ENCODE peak calls at places on chromosome 3, in nine cellular contexts. One of them, this sample, is unnamed.
A peak's percentile ranks its signal among the peaks of the same experiment; 100 is the strongest.

GRCh38 chr3:115357456-115357855 is 210.4 kb upstream of the ZBTB20 start:
- DNase-seq in foreskin keratinocyte: no peak
- DNase-seq in AG04450: no peak
- DNase-seq in adrenal gland: no peak
- DNase-seq in thoracic aorta: no peak
- DNase-seq in caudate nucleus: no peak
- DNase-seq in neural progenitor cell: no peak
- DNase-seq in transverse colon: no peak
- DNase-seq in OCI-LY7: no peak
- DNase-seq in this sample: no peak

GRCh38 chr3:95341314-95341713 is 1278.5 kb downstream of the NSUN3 start:
- DNase-seq in adrenal gland: no peak
- DNase-seq in caudate nucleus: no peak
- DNase-seq in thoracic aorta: no peak
- DNase-seq in OCI-LY7: no peak
- DNase-seq in AG04450: no peak
- DNase-seq in neural progenitor cell: no peak
- DNase-seq in transverse colon: peak; percentile 17
- DNase-seq in foreskin keratinocyte: no peak
- DNase-seq in this sample: no peak

GRCh38 chr3:138578961-138579574 is 15.0 kb downstream of the CEP70 start:
- DNase-seq in AG04450: no peak
- DNase-seq in transverse colon: no peak
- DNase-seq in neural progenitor cell: peak; percentile 22
- DNase-seq in OCI-LY7: peak; percentile 20
- DNase-seq in caudate nucleus: no peak
- DNase-seq in adrenal gland: no peak
- DNase-seq in foreskin keratinocyte: no peak
- DNase-seq in thoracic aorta: no peak
- DNase-seq in this sample: no peak

GRCh38 chr3:94420941-94421340 is 358.1 kb downstream of the NSUN3 start:
- DNase-seq in AG04450: no peak
- DNase-seq in neural progenitor cell: no peak
- DNase-seq in OCI-LY7: no peak
- DNase-seq in transverse colon: no peak
- DNase-seq in caudate nucleus: no peak
- DNase-seq in foreskin keratinocyte: no peak
- DNase-seq in adrenal gland: no peak
- DNase-seq in thoracic aorta: no peak
- DNase-seq in this sample: no peak

GRCh38 chr3:150454622-150455021 is 46.5 kb downstream of the TSC22D2 start:
- DNase-seq in neural progenitor cell: no peak
- DNase-seq in OCI-LY7: no peak
- DNase-seq in adrenal gland: no peak
- DNase-seq in transverse colon: no peak
- DNase-seq in foreskin keratinocyte: no peak
- DNase-seq in AG04450: no peak
- DNase-seq in caudate nucleus: no peak
- DNase-seq in thoracic aorta: no peak
- DNase-seq in this sample: no peak

GRCh38 chr3:177960722-177961121 is 575.5 kb upstream of the KCNMB2 start:
- DNase-seq in transverse colon: no peak
- DNase-seq in thoracic aorta: no peak
- DNase-seq in AG04450: no peak
- DNase-seq in foreskin keratinocyte: no peak
- DNase-seq in OCI-LY7: no peak
- DNase-seq in caudate nucleus: no peak
- DNase-seq in adrenal gland: no peak
- DNase-seq in neural progenitor cell: no peak
- DNase-seq in this sample: no peak

GRCh38 chr3:73432021-73432722 is 192.6 kb downstream of the PDZRN3 start:
- DNase-seq in adrenal gland: no peak
- DNase-seq in AG04450: no peak
- DNase-seq in transverse colon: no peak
- DNase-seq in foreskin keratinocyte: no peak
- DNase-seq in caudate nucleus: no peak
- DNase-seq in neural progenitor cell: peak; percentile 76
- DNase-seq in OCI-LY7: peak; percentile 52
- DNase-seq in thoracic aorta: no peak
- DNase-seq in this sample: no peak

GRCh38 chr3:113952921-113953320 is 5.1 kb downstream of the ZDHHC23 start:
- DNase-seq in caudate nucleus: no peak
- DNase-seq in neural progenitor cell: no peak
- DNase-seq in thoracic aorta: no peak
- DNase-seq in foreskin keratinocyte: no peak
- DNase-seq in AG04450: no peak
- DNase-seq in transverse colon: no peak
- DNase-seq in adrenal gland: no peak
- DNase-seq in OCI-LY7: no peak
- DNase-seq in this sample: no peak

GRCh38 chr3:52688266-52688665 is 2.4 kb downstream of the GNL3 start:
- DNase-seq in thoracic aorta: no peak
- DNase-seq in AG04450: no peak
- DNase-seq in caudate nucleus: no peak
- DNase-seq in foreskin keratinocyte: no peak
- DNase-seq in OCI-LY7: no peak
- DNase-seq in neural progenitor cell: no peak
- DNase-seq in transverse colon: no peak
- DNase-seq in adrenal gland: no peak
- DNase-seq in this sample: no peak

GRCh38 chr3:107988464-107989156 is 102.2 kb downstream of the CD47 start:
- DNase-seq in caudate nucleus: no peak
- DNase-seq in transverse colon: peak; percentile 73
- DNase-seq in foreskin keratinocyte: no peak
- DNase-seq in neural progenitor cell: no peak
- DNase-seq in OCI-LY7: no peak
- DNase-seq in thoracic aorta: peak; percentile 25
- DNase-seq in AG04450: no peak
- DNase-seq in adrenal gland: peak; percentile 66
- DNase-seq in this sample: peak; percentile 18

GRCh38 chr3:155019576-155019975 is 60.5 kb upstream of the MME start:
- DNase-seq in AG04450: peak; percentile 10
- DNase-seq in foreskin keratinocyte: no peak
- DNase-seq in adrenal gland: no peak
- DNase-seq in OCI-LY7: no peak
- DNase-seq in transverse colon: peak; percentile 49
- DNase-seq in thoracic aorta: no peak
- DNase-seq in neural progenitor cell: no peak
- DNase-seq in caudate nucleus: no peak
- DNase-seq in this sample: no peak

GRCh38 chr3:185900228-185900627 is 37.6 kb downstream of the TRA2B start:
- DNase-seq in neural progenitor cell: no peak
- DNase-seq in OCI-LY7: no peak
- DNase-seq in caudate nucleus: no peak
- DNase-seq in transverse colon: peak; percentile 10
- DNase-seq in foreskin keratinocyte: peak; percentile 73
- DNase-seq in adrenal gland: peak; percentile 91
- DNase-seq in thoracic aorta: no peak
- DNase-seq in AG04450: peak; percentile 71
- DNase-seq in this sample: no peak

GRCh38 chr3:81910244-81910852 is 148.9 kb upstream of the GBE1 start:
- DNase-seq in OCI-LY7: peak; percentile 59
- DNase-seq in transverse colon: no peak
- DNase-seq in foreskin keratinocyte: no peak
- DNase-seq in adrenal gland: no peak
- DNase-seq in thoracic aorta: no peak
- DNase-seq in neural progenitor cell: peak; percentile 69
- DNase-seq in AG04450: no peak
- DNase-seq in caudate nucleus: no peak
- DNase-seq in this sample: no peak

GRCh38 chr3:45686850-45687249 is 2.3 kb upstream of the SACM1L start:
- DNase-seq in neural progenitor cell: no peak
- DNase-seq in caudate nucleus: no peak
- DNase-seq in thoracic aorta: no peak
- DNase-seq in AG04450: no peak
- DNase-seq in foreskin keratinocyte: no peak
- DNase-seq in OCI-LY7: no peak
- DNase-seq in transverse colon: no peak
- DNase-seq in adrenal gland: no peak
- DNase-seq in this sample: no peak

GRCh38 chr3:45688194-45688881 is 858 bp upstream of the SACM1L start:
- DNase-seq in transverse colon: peak; percentile 28
- DNase-seq in neural progenitor cell: peak; percentile 81
- DNase-seq in adrenal gland: peak; percentile 70
- DNase-seq in caudate nucleus: no peak
- DNase-seq in thoracic aorta: no peak
- DNase-seq in OCI-LY7: peak; percentile 50
- DNase-seq in foreskin keratinocyte: no peak
- DNase-seq in AG04450: no peak
- DNase-seq in this sample: no peak

GRCh38 chr3:45688882-45689786 is at the start of gene SACM1L:
- DNase-seq in foreskin keratinocyte: peak; percentile 97
- DNase-seq in caudate nucleus: peak; percentile 99
- DNase-seq in transverse colon: peak; percentile 99
- DNase-seq in OCI-LY7: peak; percentile 99
- DNase-seq in AG04450: peak; percentile 97
- DNase-seq in thoracic aorta: peak; percentile 95
- DNase-seq in adrenal gland: peak; percentile 99
- DNase-seq in neural progenitor cell: peak; percentile 99
- DNase-seq in this sample: peak; percentile 93

GRCh38 chr3:45689787-45690145 is 570 bp downstream of the SACM1L start:
- DNase-seq in foreskin keratinocyte: no peak
- DNase-seq in transverse colon: no peak
- DNase-seq in neural progenitor cell: no peak
- DNase-seq in AG04450: no peak
- DNase-seq in thoracic aorta: no peak
- DNase-seq in OCI-LY7: no peak
- DNase-seq in caudate nucleus: no peak
- DNase-seq in adrenal gland: no peak
- DNase-seq in this sample: no peak

GRCh38 chr3:45687828-45688193 is 1.4 kb upstream of the SACM1L start:
- DNase-seq in foreskin keratinocyte: no peak
- DNase-seq in thoracic aorta: no peak
- DNase-seq in transverse colon: no peak
- DNase-seq in caudate nucleus: no peak
- DNase-seq in adrenal gland: no peak
- DNase-seq in neural progenitor cell: no peak
- DNase-seq in AG04450: no peak
- DNase-seq in OCI-LY7: peak; percentile 12
- DNase-seq in this sample: no peak
- H3K27ac ChIP-seq in foreskin keratinocyte: no peak overlapping the region
- H3K27ac ChIP-seq in thoracic aorta: no peak overlapping the region
- H3K27ac ChIP-seq in transverse colon: no peak overlapping the region
- H3K27ac ChIP-seq in caudate nucleus: no peak overlapping the region
- H3K27ac ChIP-seq in adrenal gland: no peak overlapping the region
- H3K27ac ChIP-seq in neural progenitor cell: no peak overlapping the region
- H3K27ac ChIP-seq in AG04450: no peak overlapping the region
- H3K27ac ChIP-seq in OCI-LY7: no peak overlapping the region
- H3K27ac ChIP-seq in this sample: no peak overlapping the region

DNA sequence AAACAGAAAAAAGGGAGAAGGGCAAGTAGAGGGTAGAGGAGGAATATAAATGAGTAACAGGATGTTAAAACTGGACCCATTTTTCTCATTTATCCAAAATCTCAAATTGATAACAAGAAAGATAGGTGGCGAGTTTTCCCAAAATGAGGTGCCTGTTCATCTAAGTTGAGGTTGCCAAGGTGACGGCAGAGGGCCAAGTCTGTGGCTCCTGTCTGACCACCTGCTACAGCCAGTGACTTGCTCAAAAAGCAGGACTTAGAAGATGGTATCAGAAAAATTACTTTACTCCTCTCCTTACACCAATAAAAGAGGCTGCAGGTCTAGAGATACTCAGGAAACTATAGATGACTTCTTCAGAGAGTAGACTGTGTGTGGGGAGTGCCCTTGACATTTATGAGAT is 137.6 kb upstream of the ZNF385D start:
- DNase-seq in neural progenitor cell: no peak
- DNase-seq in foreskin keratinocyte: no peak
- DNase-seq in transverse colon: no peak
- DNase-seq in OCI-LY7: no peak
- DNase-seq in AG04450: no peak
- DNase-seq in caudate nucleus: no peak
- DNase-seq in adrenal gland: no peak
- DNase-seq in thoracic aorta: no peak
- DNase-seq in this sample: no peak
- H3K27ac ChIP-seq in neural progenitor cell: no peak overlapping the region
- H3K27ac ChIP-seq in foreskin keratinocyte: no peak overlapping the region
- H3K27ac ChIP-seq in transverse colon: no peak overlapping the region
- H3K27ac ChIP-seq in OCI-LY7: no peak overlapping the region
- H3K27ac ChIP-seq in AG04450: no peak overlapping the region
- H3K27ac ChIP-seq in caudate nucleus: no peak overlapping the region
- H3K27ac ChIP-seq in adrenal gland: no peak overlapping the region
- H3K27ac ChIP-seq in thoracic aorta: no peak overlapping the region
- H3K27ac ChIP-seq in this sample: no peak overlapping the region

DNA sequence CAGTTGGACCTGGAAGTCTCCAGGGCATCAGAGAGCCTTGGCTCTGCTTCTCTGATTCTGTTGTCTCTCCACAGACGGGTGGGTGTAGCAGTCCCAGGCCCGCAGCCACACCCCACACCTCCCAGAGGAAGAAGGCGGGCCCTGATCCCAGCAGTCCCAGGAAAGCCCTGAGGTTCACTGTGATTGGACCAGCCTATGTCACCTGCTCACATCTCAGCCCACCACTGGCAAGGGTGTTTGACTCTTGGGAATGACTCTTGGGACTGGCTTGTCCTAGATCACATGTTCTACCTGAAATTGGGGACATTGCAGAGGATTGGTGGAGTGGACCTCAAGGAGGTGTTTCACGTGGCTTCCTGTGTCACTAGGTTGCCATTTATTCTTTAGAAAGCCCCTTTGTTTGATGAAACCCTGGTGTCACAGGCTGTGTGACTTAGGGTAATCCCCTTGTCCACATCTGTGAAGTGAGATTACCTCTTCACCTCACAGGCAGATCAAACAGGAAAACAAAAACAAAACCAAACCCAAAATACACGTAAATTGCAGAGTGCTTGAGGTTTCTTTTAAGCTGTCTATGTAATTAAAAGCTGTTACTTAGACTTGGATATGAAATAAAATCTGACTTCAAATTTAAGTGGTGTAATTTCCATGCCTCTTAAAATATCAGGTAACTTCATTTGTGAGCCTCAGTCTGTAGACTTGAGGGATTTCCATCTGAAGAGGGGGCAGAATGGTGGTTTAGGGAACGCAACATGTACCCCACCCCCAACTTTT is 26.7 kb downstream of the FLNB start:
- DNase-seq in neural progenitor cell: peak; percentile 53
- DNase-seq in caudate nucleus: no peak
- DNase-seq in thoracic aorta: no peak
- DNase-seq in transverse colon: no peak
- DNase-seq in OCI-LY7: no peak
- DNase-seq in adrenal gland: no peak
- DNase-seq in AG04450: no peak
- DNase-seq in foreskin keratinocyte: no peak
- DNase-seq in this sample: no peak
- H3K27ac ChIP-seq in neural progenitor cell: no peak overlapping the region
- H3K27ac ChIP-seq in caudate nucleus: no peak overlapping the region
- H3K27ac ChIP-seq in thoracic aorta: peak overlapping the region; percentile 56
- H3K27ac ChIP-seq in transverse colon: peak overlapping the region; percentile 56
- H3K27ac ChIP-seq in OCI-LY7: no peak overlapping the region
- H3K27ac ChIP-seq in adrenal gland: no peak overlapping the region
- H3K27ac ChIP-seq in AG04450: no peak overlapping the region
- H3K27ac ChIP-seq in foreskin keratinocyte: no peak overlapping the region
- H3K27ac ChIP-seq in this sample: peak overlapping the region; percentile 15

GRCh38 chr3:67311440-67311839 is 313.3 kb downstream of the KBTBD8 start:
- DNase-seq in adrenal gland: no peak
- DNase-seq in transverse colon: no peak
- DNase-seq in thoracic aorta: no peak
- DNase-seq in caudate nucleus: no peak
- DNase-seq in OCI-LY7: no peak
- DNase-seq in AG04450: no peak
- DNase-seq in foreskin keratinocyte: no peak
- DNase-seq in neural progenitor cell: no peak
- DNase-seq in this sample: no peak
- H3K27ac ChIP-seq in adrenal gland: no peak overlapping the region
- H3K27ac ChIP-seq in transverse colon: no peak overlapping the region
- H3K27ac ChIP-seq in thoracic aorta: no peak overlapping the region
- H3K27ac ChIP-seq in caudate nucleus: no peak overlapping the region
- H3K27ac ChIP-seq in OCI-LY7: no peak overlapping the region
- H3K27ac ChIP-seq in AG04450: no peak overlapping the region
- H3K27ac ChIP-seq in foreskin keratinocyte: no peak overlapping the region
- H3K27ac ChIP-seq in neural progenitor cell: no peak overlapping the region
- H3K27ac ChIP-seq in this sample: no peak overlapping the region

GRCh38 chr3:124785966-124786365 is 55.7 kb downstream of the UMPS start:
- DNase-seq in thoracic aorta: no peak
- DNase-seq in neural progenitor cell: no peak
- DNase-seq in foreskin keratinocyte: no peak
- DNase-seq in OCI-LY7: no peak
- DNase-seq in caudate nucleus: no peak
- DNase-seq in adrenal gland: no peak
- DNase-seq in AG04450: no peak
- DNase-seq in transverse colon: no peak
- DNase-seq in this sample: no peak
- H3K27ac ChIP-seq in thoracic aorta: peak overlapping the region; percentile 64
- H3K27ac ChIP-seq in neural progenitor cell: no peak overlapping the region
- H3K27ac ChIP-seq in foreskin keratinocyte: no peak overlapping the region
- H3K27ac ChIP-seq in OCI-LY7: no peak overlapping the region
- H3K27ac ChIP-seq in caudate nucleus: no peak overlapping the region
- H3K27ac ChIP-seq in adrenal gland: no peak overlapping the region
- H3K27ac ChIP-seq in AG04450: no peak overlapping the region
- H3K27ac ChIP-seq in transverse colon: peak overlapping the region; percentile 74
- H3K27ac ChIP-seq in this sample: no peak overlapping the region